ENCODE peak calls at places on chromosome 14, in five cellular contexts. G is endothelial cell, B is GM13976, A is hepatocyte, H is KG1. O is an unnamed sample.

GRCh38 chr14:100486025-100486828 is 101.0 kb downstream of the BEGAIN start:
- DNase-seq in G (peak; percentile 87), H (peak; percentile 13), A (peak; percentile 89), B (peak; percentile 80), O (peak; percentile 56)

GRCh38 chr14:102625564-102626296 is 33.3 kb downstream of the RCOR1 start:
- DNase-seq in G (no peak), H (no peak), A (no peak), B (no peak), O (no peak)

GRCh38 chr14:104237651-104238423 is 99.5 kb downstream of the KIF26A start:
- DNase-seq in H (no peak), B (no peak), G (no peak), A (no peak), O (no peak)

GRCh38 chr14:105430535-105430934 is 10.9 kb downstream of the MTA1 start:
- DNase-seq in B (no peak), G (no peak), A (no peak), H (no peak), O (no peak)

GRCh38 chr14:86882818-86883217 is 1110.2 kb downstream of the GALC start:
- DNase-seq in G (no peak), B (no peak), H (no peak), A (no peak), O (no peak)

GRCh38 chr14:22547948-22548750 is 40.9 kb downstream of the DAD1 start:
- DNase-seq in B (no peak), A (no peak), H (no peak), G (no peak), O (no peak)

GRCh38 chr14:93929048-93929535 is 1.9 kb downstream of the FAM181A start:
- DNase-seq in A (no peak), H (no peak), B (no peak), G (no peak), O (no peak)

GRCh38 chr14:92185559-92185958 is 63.8 kb downstream of the CPSF2 start:
- DNase-seq in B (no peak), A (no peak), H (no peak), G (no peak), O (no peak)

GRCh38 chr14:69012251-69012953 is 33.3 kb upstream of the ACTN1 start:
- DNase-seq in A (no peak), B (no peak), G (no peak), H (no peak), O (no peak)

GRCh38 chr14:75549169-75549568 is 26.9 kb downstream of the BATF start:
- DNase-seq in B (peak; percentile 47), A (no peak), G (no peak), H (no peak), O (no peak)

GRCh38 chr14:37864861-37865718 is 269.7 kb downstream of the TTC6 start:
- DNase-seq in A (peak; percentile 46), G (no peak), B (no peak), H (no peak), O (no peak)

GRCh38 chr14:61535470-61535869 is 159.8 kb upstream of the HIF1A start:
- DNase-seq in B (no peak), H (no peak), G (no peak), A (no peak), O (no peak)

GRCh38 chr14:57871487-57872080 is 5.7 kb upstream of the SLC35F4 start:
- DNase-seq in H (no peak), B (peak; percentile 18), A (peak; percentile 34), G (peak; percentile 54), O (no peak)

GRCh38 chr14:85056228-85056627 is 473.7 kb upstream of the FLRT2 start:
- DNase-seq in G (no peak), A (no peak), H (no peak), B (no peak), O (no peak)

GRCh38 chr14:93059917-93060545 is 55.7 kb downstream of the ITPK1 start:
- DNase-seq in B (no peak), G (no peak), H (no peak), A (no peak), O (no peak)

GRCh38 chr14:50320279-50320678 is 8.2 kb downstream of the DMAC2L start:
- DNase-seq in B (no peak), A (no peak), G (no peak), H (no peak), O (no peak)

GRCh38 chr14:77313374-77313773 is 7.3 kb downstream of the POMT2 start:
- DNase-seq in B (no peak), G (no peak), H (no peak), A (no peak), O (no peak)

GRCh38 chr14:69335421-69335820 is 62.7 kb downstream of the ERH start:
- DNase-seq in H (no peak), G (no peak), A (no peak), B (no peak), O (no peak)

GRCh38 chr14:89534896-89535615 is 118.0 kb upstream of the FOXN3 start:
- DNase-seq in A (no peak), B (no peak), H (no peak), G (no peak), O (no peak)

GRCh38 chr14:66315548-66315947 is 170.6 kb upstream of the CCDC196 start:
- DNase-seq in H (no peak), B (no peak), A (no peak), G (no peak), O (no peak)

GRCh38 chr14:75459099-75459741 is 31.4 kb downstream of the JDP2 start:
- DNase-seq in G (no peak), H (peak; percentile 66), B (no peak), A (no peak), O (no peak)

GRCh38 chr14:95426116-95426475 is 90.4 kb downstream of the SYNE3 start:
- DNase-seq in A (no peak), G (no peak), B (no peak), H (no peak), O (no peak)

GRCh38 chr14:65840786-65841185 is 428.3 kb downstream of the FUT8 start:
- DNase-seq in B (no peak), G (no peak), A (no peak), H (no peak), O (no peak)

GRCh38 chr14:97380539-97380941 is 583.4 kb downstream of the VRK1 start:
- DNase-seq in A (peak; percentile 33), G (no peak), B (no peak), H (no peak), O (no peak)

GRCh38 chr14:78863143-78863542 is 693.0 kb downstream of the NRXN3 start:
- DNase-seq in B (peak; percentile 13), H (peak; percentile 37), G (peak; percentile 71), A (peak; percentile 61), O (no peak)

GRCh38 chr14:62602712-62603111 is 442.5 kb downstream of the KCNH5 start:
- DNase-seq in B (no peak), G (no peak), A (no peak), H (no peak), O (no peak)

GRCh38 chr14:34498684-34499412 is 36.8 kb upstream of the SPTSSA start:
- DNase-seq in G (no peak), B (peak; percentile 32), H (no peak), A (no peak), O (no peak)